ENCODE peak calls at places on chromosome 13, in nine cellular contexts. J is SK-N-SH, I is IMR-90, Z is hepatocyte, E is HCT116, B is mammary epithelial cell, P is A549, X is fibroblast of lung, V is keratinocyte. D is an unnamed sample.

GRCh38 chr13:27005556-27005955 is 166.1 kb downstream of the USP12 start:
- DNase-seq in J (no peak), I (no peak), Z (no peak), E (no peak), B (no peak), P (no peak), X (peak), V (no peak), D (peak)

GRCh38 chr13:37361608-37362007 is 237.0 kb downstream of the POSTN start:
- DNase-seq in J (no peak), I (no peak), Z (no peak), E (no peak), B (peak), P (no peak), X (peak), V (no peak), D (no peak)

GRCh38 chr13:75610466-75610865 is 25.7 kb upstream of the LMO7 start:
- DNase-seq in J (no peak), I (no peak), Z (no peak), E (no peak), B (no peak), P (no peak), X (no peak), V (no peak), D (no peak)

GRCh38 chr13:106318941-106319411 is 216.5 kb downstream of the EFNB2 start:
- DNase-seq in J (no peak), I (peak), Z (peak), E (peak), B (peak), P (peak), X (peak), V (peak), D (no peak)

GRCh38 chr13:112252744-112253590 is 123.2 kb upstream of the SPACA7 start:
- DNase-seq in J (no peak), I (no peak), Z (no peak), E (no peak), B (no peak), P (no peak), X (no peak), V (no peak), D (no peak)

GRCh38 chr13:27404680-27405079 is 19.7 kb upstream of the GTF3A start:
- DNase-seq in J (no peak), I (no peak), Z (no peak), E (no peak), B (no peak), P (no peak), X (no peak), V (no peak), D (no peak)

GRCh38 chr13:44819245-44819644 is 170.0 kb downstream of the NUFIP1 start:
- DNase-seq in J (no peak), I (peak), Z (peak), E (peak), B (peak), P (peak), X (peak), V (peak), D (no peak)

GRCh38 chr13:48749144-48749543 is 95.4 kb downstream of the CYSLTR2 start:
- DNase-seq in J (no peak), I (peak), Z (peak), E (no peak), B (peak), P (no peak), X (peak), V (no peak), D (no peak)

GRCh38 chr13:39210961-39211534 is 172.8 kb downstream of the NHLRC3 start:
- DNase-seq in J (no peak), I (no peak), Z (no peak), E (no peak), B (peak), P (no peak), X (no peak), V (peak), D (no peak)

GRCh38 chr13:111912991-111913781 is 153.8 kb upstream of the SOX1 start:
- DNase-seq in J (no peak), I (no peak), Z (no peak), E (no peak), B (no peak), P (no peak), X (no peak), V (no peak), D (no peak)

GRCh38 chr13:31996611-31997010 is 35.0 kb upstream of the FRY start:
- DNase-seq in J (no peak), I (no peak), Z (no peak), E (no peak), B (no peak), P (no peak), X (no peak), V (no peak), D (no peak)

GRCh38 chr13:77760893-77761292 is 63.4 kb downstream of the SLAIN1 start:
- DNase-seq in J (no peak), I (no peak), Z (no peak), E (no peak), B (peak), P (no peak), X (no peak), V (no peak), D (no peak)

GRCh38 chr13:20221772-20222171 is 10.3 kb downstream of the GJB6 start:
- DNase-seq in J (no peak), I (no peak), Z (no peak), E (no peak), B (peak), P (no peak), X (no peak), V (no peak), D (no peak)

GRCh38 chr13:40576369-40576768 is 90.1 kb downstream of the FOXO1 start:
- DNase-seq in J (no peak), I (no peak), Z (no peak), E (no peak), B (no peak), P (no peak), X (no peak), V (no peak), D (no peak)

GRCh38 chr13:28181413-28181812 is 43.1 kb downstream of the PAN3 start:
- DNase-seq in J (no peak), I (peak), Z (no peak), E (peak), B (peak), P (no peak), X (peak), V (peak), D (no peak)

GRCh38 chr13:42990147-42990990 is 1.7 kb downstream of the EPSTI1 start:
- DNase-seq in J (peak), I (peak), Z (peak), E (no peak), B (no peak), P (no peak), X (no peak), V (no peak), D (no peak)

GRCh38 chr13:73248154-73248553 is 189.3 kb downstream of the KLF5 start:
- DNase-seq in J (no peak), I (no peak), Z (no peak), E (no peak), B (no peak), P (no peak), X (no peak), V (no peak), D (no peak)

GRCh38 chr13:46571189-46571901 is 18.4 kb downstream of the LRCH1 start:
- DNase-seq in J (no peak), I (peak), Z (no peak), E (no peak), B (no peak), P (peak), X (peak), V (no peak), D (no peak)

GRCh38 chr13:109273326-109273751 is 513.0 kb downstream of the IRS2 start:
- DNase-seq in J (no peak), I (peak), Z (no peak), E (no peak), B (peak), P (peak), X (peak), V (no peak), D (no peak)

GRCh38 chr13:36945078-36945477 is 25.0 kb upstream of the SMAD9 start:
- DNase-seq in J (no peak), I (no peak), Z (no peak), E (no peak), B (no peak), P (no peak), X (no peak), V (no peak), D (peak)

GRCh38 chr13:74751739-74752138 is 617.5 kb upstream of the KLF12 start:
- DNase-seq in J (peak), I (no peak), Z (no peak), E (no peak), B (no peak), P (no peak), X (no peak), V (no peak), D (no peak)

GRCh38 chr13:45367358-45367757 is 26.4 kb upstream of the TPT1 start:
- DNase-seq in J (no peak), I (peak), Z (peak), E (peak), B (peak), P (peak), X (peak), V (peak), D (no peak)

GRCh38 chr13:107642841-107643240 is 572.5 kb downstream of the LIG4 start:
- DNase-seq in J (no peak), I (peak), Z (no peak), E (no peak), B (no peak), P (no peak), X (no peak), V (no peak), D (no peak)

GRCh38 chr13:80654638-80655249 is 313.8 kb upstream of the SPRY2 start:
- DNase-seq in J (no peak), I (no peak), Z (no peak), E (no peak), B (no peak), P (no peak), X (no peak), V (no peak), D (no peak)

GRCh38 chr13:104779311-104779710 is 1713.1 kb upstream of the SLC10A2 start:
- DNase-seq in J (no peak), I (peak), Z (no peak), E (no peak), B (no peak), P (no peak), X (peak), V (no peak), D (peak)

GRCh38 chr13:41060723-41061074 is 610 bp upstream of the WBP4 start:
- DNase-seq in J (peak), I (no peak), Z (peak), E (peak), B (peak), P (peak), X (peak), V (no peak), D (peak)

GRCh38 chr13:74758188-74758587 is 624.0 kb upstream of the KLF12 start:
- DNase-seq in J (no peak), I (no peak), Z (no peak), E (no peak), B (no peak), P (no peak), X (no peak), V (no peak), D (peak)

GRCh38 chr13:62320731-62321130 is 905.1 kb upstream of the PCDH20 start:
- DNase-seq in J (peak), I (no peak), Z (no peak), E (no peak), B (no peak), P (no peak), X (no peak), V (no peak), D (no peak)

GRCh38 chr13:26914624-26915023 is 154.0 kb upstream of the GPR12 start:
- DNase-seq in J (no peak), I (no peak), Z (no peak), E (peak), B (peak), P (no peak), X (peak), V (peak), D (no peak)

GRCh38 chr13:101415358-101416174 is 742 bp downstream of the NALCN start:
- DNase-seq in J (no peak), I (no peak), Z (no peak), E (no peak), B (no peak), P (peak), X (no peak), V (no peak), D (peak)

DNA sequence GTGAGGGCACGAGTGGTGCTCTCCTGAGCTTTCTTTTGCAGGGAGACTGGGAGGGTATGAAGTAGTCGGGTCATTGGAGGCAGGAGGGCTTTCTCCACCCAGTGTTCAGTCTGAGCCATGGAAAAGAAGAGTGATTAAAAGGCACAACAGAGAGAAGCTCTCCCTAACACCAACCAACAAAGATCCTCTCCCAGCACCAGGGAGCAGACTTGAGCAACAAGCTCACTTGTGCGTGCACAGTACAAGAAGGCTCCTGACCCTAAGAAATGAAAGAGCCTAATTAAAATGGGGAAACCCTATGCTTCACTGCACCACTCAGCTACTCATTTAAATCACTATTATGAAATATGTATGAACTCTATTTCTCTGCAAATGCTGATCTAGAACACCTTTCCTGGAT is 276.3 kb upstream of the SOX21 start:
- DNase-seq in J (no peak), I (no peak), Z (no peak), E (peak), B (no peak), P (peak), X (no peak), V (no peak), D (peak)
- H3K4me2 ChIP-seq in J (no peak), I (no peak), Z (no peak), E (no peak), B (no peak), P (no peak), X (no peak), V (no peak), D (no peak)

DNA sequence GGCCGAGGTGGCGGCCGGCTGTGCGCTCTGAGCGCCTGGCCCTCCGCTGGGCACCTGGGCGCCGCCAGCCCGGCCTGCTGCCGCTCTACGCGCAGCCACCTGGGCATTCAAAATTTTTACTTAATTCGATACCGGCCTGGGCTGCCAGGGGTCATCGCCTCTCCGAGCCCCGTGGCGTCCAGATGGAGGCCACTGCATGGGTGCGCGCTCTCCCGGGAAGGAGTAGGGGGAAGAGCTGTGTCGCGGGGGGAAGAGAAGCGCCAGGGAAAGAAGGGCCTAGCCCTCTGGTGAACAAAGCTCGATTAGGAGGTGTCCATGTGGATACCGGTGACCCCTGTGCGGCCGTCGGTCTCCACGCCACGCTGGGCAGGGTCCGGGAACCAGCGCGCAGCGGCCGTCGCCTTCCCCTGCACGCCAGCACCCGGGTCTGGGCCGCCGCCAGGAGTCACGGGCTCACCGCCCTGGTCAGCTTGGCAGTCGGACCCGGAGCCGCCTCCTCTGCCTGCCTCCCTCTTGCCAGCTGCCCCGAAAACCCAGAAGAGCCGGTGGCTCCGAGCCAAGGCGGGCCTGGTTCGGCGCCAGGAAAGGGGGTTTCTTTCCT is 725 bp downstream of the BIVM start:
- DNase-seq in J (peak), I (peak), Z (peak), E (no peak), B (peak), P (peak), X (peak), V (no peak), D (peak)
- H3K4me2 ChIP-seq in J (peak), I (peak), Z (peak), E (peak), B (peak), P (peak), X (peak), V (peak), D (peak)

GRCh38 chr13:113562085-113562749 is 22.3 kb upstream of the TFDP1 start:
- DNase-seq in J (peak), I (peak), Z (peak), E (no peak), B (peak), P (peak), X (peak), V (no peak), D (peak)
- H3K4me2 ChIP-seq in J (peak), I (no peak), Z (peak), E (no peak), B (no peak), P (peak), X (no peak), V (no peak), D (no peak)

GRCh38 chr13:33520480-33520839 is 234.9 kb upstream of the STARD13 start:
- DNase-seq in J (no peak), I (no peak), Z (no peak), E (no peak), B (no peak), P (no peak), X (no peak), V (no peak), D (no peak)
- H3K4me2 ChIP-seq in J (no peak), I (peak), Z (no peak), E (no peak), B (no peak), P (no peak), X (peak), V (no peak), D (no peak)

GRCh38 chr13:97122381-97122996 is 99.6 kb upstream of the MBNL2 start:
- DNase-seq in J (no peak), I (peak), Z (no peak), E (peak), B (peak), P (peak), X (peak), V (peak), D (no peak)

GRCh38 chr13:97120976-97121375 is 101.2 kb upstream of the MBNL2 start:
- DNase-seq in J (no peak), I (no peak), Z (no peak), E (no peak), B (peak), P (no peak), X (no peak), V (peak), D (no peak)

GRCh38 chr13:97117388-97117910 is 104.7 kb upstream of the MBNL2 start:
- DNase-seq in J (no peak), I (no peak), Z (no peak), E (no peak), B (no peak), P (no peak), X (no peak), V (no peak), D (no peak)

GRCh38 chr13:97121894-97122293 is 100.2 kb upstream of the MBNL2 start:
- DNase-seq in J (no peak), I (peak), Z (no peak), E (no peak), B (peak), P (no peak), X (peak), V (no peak), D (no peak)

DNA sequence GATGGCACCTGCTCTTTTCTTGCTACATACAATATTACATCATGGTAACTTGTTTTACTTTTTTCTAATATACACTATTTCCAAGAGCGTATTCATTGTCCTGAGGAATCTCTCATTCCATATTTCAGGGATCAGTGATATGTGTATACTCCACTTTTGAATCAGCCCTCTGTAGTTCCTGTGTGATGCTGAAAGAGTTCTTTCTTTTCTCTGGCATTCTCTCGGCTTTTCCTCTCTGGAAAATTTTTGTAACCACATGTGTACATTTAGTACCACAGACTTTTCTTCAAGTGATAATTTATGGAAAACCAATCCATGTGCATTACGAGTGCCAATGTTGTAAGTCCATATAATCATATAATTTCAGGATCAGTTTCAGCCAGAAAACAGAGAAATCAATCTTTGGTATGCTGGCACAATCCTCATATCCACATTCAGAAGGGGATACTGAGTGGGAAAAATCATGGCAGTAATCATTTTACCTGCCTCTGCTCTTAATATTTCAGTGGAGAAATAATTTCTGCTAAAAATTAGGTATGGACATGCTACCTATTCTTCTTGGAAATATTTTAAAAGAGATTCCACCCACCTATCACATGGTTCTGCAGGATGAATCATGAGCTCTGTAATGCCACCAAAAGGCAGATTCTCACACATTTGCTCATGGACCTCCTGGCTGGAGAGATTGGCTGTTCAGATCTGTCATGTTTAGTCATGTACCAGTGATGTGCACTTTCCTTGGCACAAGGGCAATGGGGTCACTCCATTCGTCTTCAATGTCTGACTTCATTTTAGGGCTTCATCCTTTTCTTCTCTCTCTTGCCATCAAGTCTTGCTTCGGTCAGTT is 102.0 kb upstream of the MBNL2 start:
- DNase-seq in J (no peak), I (peak), Z (no peak), E (no peak), B (peak), P (no peak), X (peak), V (peak), D (no peak)
- H3K4me2 ChIP-seq in J (no peak), I (no peak), Z (no peak), E (peak), B (peak), P (peak), X (no peak), V (no peak), D (no peak)

GRCh38 chr13:33280923-33281322 is 4.6 kb downstream of the STARD13 start:
- DNase-seq in J (no peak), I (peak), Z (no peak), E (no peak), B (no peak), P (no peak), X (peak), V (no peak), D (no peak)
- H3K4me2 ChIP-seq in J (peak), I (peak), Z (no peak), E (no peak), B (peak), P (peak), X (peak), V (peak), D (no peak)

DNA sequence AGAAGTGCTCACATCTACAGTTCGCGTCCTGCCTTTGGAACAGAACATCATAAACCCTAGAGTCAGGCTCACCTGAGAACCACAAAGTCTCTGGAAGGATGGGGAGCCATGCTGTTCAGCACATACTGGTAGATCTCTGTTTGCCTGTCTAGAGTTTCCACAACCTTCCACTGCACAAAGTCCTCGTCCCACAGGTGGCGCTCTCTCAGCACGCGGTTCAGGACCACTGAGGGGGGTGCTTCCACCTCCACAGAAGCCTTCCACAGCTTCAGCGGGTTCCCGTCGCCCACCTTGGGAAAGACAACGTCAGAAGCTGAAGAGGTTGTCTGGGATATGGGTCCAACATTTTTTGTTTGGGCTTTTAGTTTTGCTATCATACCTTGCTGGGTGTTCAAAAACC is 93.6 kb downstream of the KL start:
- DNase-seq in J (no peak), I (no peak), Z (no peak), E (no peak), B (no peak), P (peak), X (no peak), V (no peak), D (peak)
- H3K4me2 ChIP-seq in J (no peak), I (no peak), Z (no peak), E (no peak), B (no peak), P (no peak), X (no peak), V (no peak), D (no peak)

D was measured in neural progenitor cell.